ENCODE peak calls at places on chromosomes 4 and X, in nine cellular contexts. O is KG1; J is hippocampal formation; P is HuH-7.5; W is HEK293T; N is AG04450; A is cardiac fibroblast; R is RKO; X is stimulated activated CD4-positive, alpha-beta T cell treated with anti-CD3 and anti-CD28 coated beads, Interleukin-15, amount 100 ng/mL, for 24 hours. Y is an unnamed sample.

GRCh38 chrX:48045410-48046311 is 25.8 kb downstream of the ZNF630 start:
- DNase-seq in O (no peak), X (no peak), P (no peak), W (no peak), R (no peak), J (no peak), N (peak), A (peak), Y (peak)

GRCh38 chr4:102422843-102423242 is 77.6 kb upstream of the SLC39A8 start:
- DNase-seq in R (no peak), P (no peak), X (no peak), J (no peak), A (no peak), N (no peak), W (no peak), O (no peak), Y (no peak)

GRCh38 chr4:185283723-185284122 is 74.3 kb downstream of the SNX25 start:
- DNase-seq in O (no peak), P (no peak), A (peak), W (no peak), X (no peak), R (peak), J (no peak), N (no peak), Y (no peak)

GRCh38 chr4:52869196-52869595 is 7.1 kb downstream of the RASL11B start:
- DNase-seq in R (no peak), X (no peak), J (peak), A (peak), W (no peak), P (no peak), N (no peak), O (no peak), Y (no peak)

GRCh38 chrX:106917830-106918500 is 2.2 kb upstream of the CLDN2 start:
- DNase-seq in W (no peak), X (peak), P (no peak), R (peak), N (no peak), O (no peak), A (peak), J (no peak), Y (peak)

GRCh38 chrX:5051831-5052491 is 1176.7 kb downstream of the NLGN4X start:
- DNase-seq in P (no peak), W (no peak), X (no peak), O (no peak), N (no peak), R (peak), J (peak), A (peak), Y (peak)

GRCh38 chr4:177907736-177908424 is 465.6 kb upstream of the AGA start:
- DNase-seq in O (no peak), W (peak), J (no peak), R (no peak), A (no peak), P (no peak), X (no peak), N (no peak), Y (no peak)

GRCh38 chr4:15382669-15383273 is 45.1 kb upstream of the C1QTNF7 start:
- DNase-seq in A (no peak), P (no peak), N (no peak), X (no peak), J (no peak), R (no peak), W (no peak), O (no peak), Y (no peak)

GRCh38 chr4:184250795-184251679 is 33.4 kb upstream of the ENPP6 start:
- DNase-seq in N (peak), J (no peak), W (peak), R (peak), X (no peak), O (peak), P (peak), A (peak), Y (peak)

GRCh38 chrX:148270499-148270898 is 229.9 kb upstream of the AFF2 start:
- DNase-seq in N (no peak), R (no peak), A (no peak), W (no peak), P (no peak), O (no peak), J (no peak), X (no peak), Y (no peak)

GRCh38 chr4:140730108-140730507 is 26.1 kb downstream of the TBC1D9 start:
- DNase-seq in N (no peak), A (no peak), W (no peak), X (no peak), O (no peak), R (no peak), J (no peak), P (no peak), Y (no peak)

GRCh38 chr4:123661080-123661737 is 264.6 kb downstream of the SPRY1 start:
- DNase-seq in O (no peak), P (no peak), J (no peak), R (peak), X (no peak), A (peak), N (no peak), W (no peak), Y (no peak)

GRCh38 chr4:30792616-30793015 is 72.4 kb downstream of the PCDH7 start:
- DNase-seq in P (no peak), R (no peak), J (no peak), N (no peak), X (no peak), A (no peak), W (no peak), O (no peak), Y (no peak)

GRCh38 chrX:1305411-1305810 is 31.2 kb upstream of the IL3RA start:
- DNase-seq in P (no peak), W (no peak), O (no peak), N (no peak), A (no peak), J (no peak), R (no peak), X (no peak), Y (no peak)

GRCh38 chrX:10106801-10107200 is 50.0 kb upstream of the CLCN4 start:
- DNase-seq in W (no peak), J (no peak), N (no peak), P (no peak), R (no peak), O (no peak), X (peak), A (no peak), Y (no peak)

GRCh38 chr4:104591505-104591904 is 96.8 kb upstream of the CXXC4 start:
- DNase-seq in O (no peak), A (no peak), X (no peak), W (no peak), P (no peak), N (no peak), J (no peak), R (no peak), Y (no peak)

GRCh38 chr4:182126567-182126966 is 116.6 kb upstream of the TENM3 start:
- DNase-seq in N (no peak), W (no peak), P (no peak), R (no peak), O (no peak), J (no peak), A (no peak), X (no peak), Y (no peak)

GRCh38 chr4:42492977-42493376 is 95.7 kb downstream of the SHISA3 start:
- DNase-seq in R (no peak), J (no peak), X (no peak), W (no peak), O (no peak), A (no peak), N (no peak), P (peak), Y (no peak)

GRCh38 chrX:39816871-39817731 is 280.7 kb downstream of the BCOR start:
- DNase-seq in N (no peak), O (no peak), P (no peak), X (peak), R (no peak), A (peak), J (no peak), W (no peak), Y (no peak)

GRCh38 chrX:11129546-11129945 is 18.4 kb downstream of the HCCS start:
- DNase-seq in X (no peak), R (no peak), O (no peak), P (no peak), N (no peak), A (no peak), J (no peak), W (no peak), Y (no peak)

GRCh38 chrX:43676960-43677582 is 21.0 kb downstream of the MAOA start:
- DNase-seq in W (peak), O (no peak), X (no peak), A (peak), N (no peak), P (no peak), J (no peak), R (no peak), Y (no peak)

GRCh38 chr4:27176400-27176799 is 315.8 kb downstream of the STIM2 start:
- DNase-seq in N (no peak), R (peak), X (peak), A (peak), W (peak), O (no peak), P (no peak), J (no peak), Y (no peak)

GRCh38 chr4:97576955-97577354 is 566.3 kb downstream of the STPG2 start:
- DNase-seq in A (no peak), R (no peak), J (no peak), W (no peak), N (no peak), P (no peak), X (no peak), O (no peak), Y (peak)

GRCh38 chrX:133670394-133670793 is 255.1 kb upstream of the GPC4 start:
- DNase-seq in W (peak), P (no peak), O (peak), A (peak), R (peak), N (peak), J (no peak), X (no peak), Y (peak)

GRCh38 chr4:122073615-122074014 is 78.5 kb upstream of the BLTP1 start:
- DNase-seq in J (no peak), X (no peak), O (no peak), A (no peak), W (no peak), P (no peak), R (no peak), N (no peak), Y (no peak)

GRCh38 chr4:40185830-40186664 is 10.8 kb upstream of the RHOH start:
- DNase-seq in R (no peak), O (no peak), A (no peak), P (no peak), N (no peak), W (no peak), X (no peak), J (no peak), Y (peak)

GRCh38 chr4:122765702-122766352 is 33.3 kb downstream of the BBS12 start:
- DNase-seq in O (no peak), P (no peak), A (peak), N (no peak), R (peak), X (no peak), J (no peak), W (no peak), Y (peak)

GRCh38 chrX:10072786-10073568 is 83.8 kb upstream of the CLCN4 start:
- DNase-seq in A (no peak), X (no peak), R (no peak), O (no peak), W (no peak), J (no peak), P (no peak), N (no peak), Y (no peak)

GRCh38 chr4:77022581-77023133 is 53.1 kb downstream of the CCNI start:
- DNase-seq in X (no peak), W (no peak), J (no peak), R (no peak), O (no peak), A (peak), P (no peak), N (no peak), Y (peak)

GRCh38 chr4:110625593-110626292 is 2.9 kb upstream of the PITX2 start:
- DNase-seq in N (no peak), W (no peak), O (no peak), J (no peak), P (no peak), R (no peak), A (no peak), X (no peak), Y (no peak)